ENCODE peak calls at places on chromosomes 7 and 10, in six cellular contexts. C is CD8-positive, alpha-beta memory T cell; H is EH; Y is NCI-H446; V is ACHN; J is stimulated activated CD8-positive, alpha-beta memory T cell treated with anti-CD3 and anti-CD28 coated beads, Interleukin-15, amount 100 ng/mL, for 24 hours. O is an unnamed sample.

GRCh38 chr7:156907656-156908055 is 14.7 kb upstream of the LMBR1 start:
- DNase-seq in C (no peak), H (peak; percentile 87), Y (no peak), V (no peak), J (no peak), O (peak; percentile 46)

GRCh38 chr7:78649976-78650375 is 803.5 kb downstream of the MAGI2 start:
- DNase-seq in C (no peak), H (no peak), Y (no peak), V (no peak), J (no peak), O (no peak)

GRCh38 chr7:18320422-18320821 is 175.1 kb upstream of the HDAC9 start:
- DNase-seq in C (no peak), H (no peak), Y (no peak), V (no peak), J (no peak), O (no peak)

GRCh38 chr10:71077143-71077581 is 135.2 kb upstream of the UNC5B start:
- DNase-seq in C (no peak), H (no peak), Y (no peak), V (no peak), J (no peak), O (no peak)

GRCh38 chr7:28389504-28390385 is 22.6 kb upstream of the CREB5 start:
- DNase-seq in C (no peak), H (peak; percentile 67), Y (peak; percentile 7), V (peak; percentile 87), J (no peak), O (peak; percentile 89)

GRCh38 chr10:109886788-109887155 is 36.5 kb downstream of the XPNPEP1 start:
- DNase-seq in C (no peak), H (no peak), Y (no peak), V (no peak), J (no peak), O (no peak)

GRCh38 chr7:153628825-153629224 is 423.4 kb upstream of the DPP6 start:
- DNase-seq in C (no peak), H (no peak), Y (no peak), V (no peak), J (no peak), O (no peak)

GRCh38 chr7:131164025-131164899 is 163.4 kb upstream of the MKLN1 start:
- DNase-seq in C (no peak), H (peak; percentile 95), Y (no peak), V (peak; percentile 95), J (no peak), O (peak; percentile 90)

GRCh38 chr10:78176320-78177012 is 142.8 kb downstream of the RPS24 start:
- DNase-seq in C (no peak), H (no peak), Y (no peak), V (no peak), J (no peak), O (no peak)

GRCh38 chr7:122046402-122046801 is 97.6 kb downstream of the AASS start:
- DNase-seq in C (no peak), H (no peak), Y (no peak), V (no peak), J (no peak), O (no peak)

GRCh38 chr7:5470721-5471311 is 47.2 kb upstream of the TNRC18 start:
- DNase-seq in C (no peak), H (no peak), Y (no peak), V (no peak), J (no peak), O (no peak)

GRCh38 chr10:69413221-69413865 is 3.4 kb downstream of the TACR2 start:
- DNase-seq in C (no peak), H (peak; percentile 78), Y (peak; percentile 45), V (peak; percentile 39), J (no peak), O (no peak)

GRCh38 chr7:90891529-90891928 is 295.4 kb downstream of the CDK14 start:
- DNase-seq in C (no peak), H (no peak), Y (no peak), V (no peak), J (no peak), O (no peak)

GRCh38 chr10:76191371-76191770 is 759.9 kb downstream of the LRMDA start:
- DNase-seq in C (no peak), H (no peak), Y (no peak), V (no peak), J (no peak), O (peak; percentile 45)

GRCh38 chr10:91006001-91006751 is 85.3 kb upstream of the ANKRD1 start:
- DNase-seq in C (peak; percentile 37), H (peak; percentile 78), Y (peak; percentile 11), V (peak; percentile 63), J (peak; percentile 22), O (peak; percentile 40)

GRCh38 chr7:521221-522070 is 1.8 kb upstream of the PDGFA start:
- DNase-seq in C (no peak), H (peak; percentile 75), Y (no peak), V (peak; percentile 64), J (no peak), O (peak; percentile 73)

O was measured in Caki2.